ENCODE peak calls at places on chromosomes 4 and X, in six cellular contexts. Y, A, G, U, K and C are unnamed samples. For H3K9me3, the result is how much of the 10 kb centered on the place peaks cover.

GRCh38 chr4:184472540-184473264 is 1.6 kb downstream of the IRF2 start:
- DNase-seq in Y (peak), A (peak), U (peak), G (peak), K (no peak), C (peak)

GRCh38 chrX:16930392-16930791 is 16.1 kb upstream of the REPS2 start:
- DNase-seq in K (no peak), A (no peak), Y (no peak), U (no peak), G (no peak), C (no peak)

GRCh38 chrX:48569958-48570357 is 4.3 kb upstream of the RBM3 start:
- DNase-seq in U (no peak), G (no peak), K (no peak), A (no peak), Y (no peak), C (no peak)

GRCh38 chr4:73345399-73345975 is 58.6 kb upstream of the ALB start:
- DNase-seq in K (no peak), G (no peak), U (no peak), A (no peak), Y (no peak), C (peak)

GRCh38 chr4:103895876-103896465 is 176.2 kb upstream of the TACR3 start:
- DNase-seq in U (no peak), G (no peak), Y (no peak), K (no peak), A (no peak), C (no peak)

GRCh38 chrX:123822965-123823364 is 36.9 kb upstream of the XIAP start:
- DNase-seq in K (no peak), U (no peak), G (no peak), Y (no peak), A (no peak), C (peak)

GRCh38 chr4:77104405-77105292 is 28.9 kb upstream of the CCNI start:
- DNase-seq in Y (peak), G (no peak), A (peak), K (no peak), U (peak), C (peak)

GRCh38 chr4:2064276-2064991 is 5.3 kb downstream of the NAT8L start:
- DNase-seq in Y (peak), K (no peak), G (no peak), A (no peak), U (peak), C (no peak)

GRCh38 chr4:110587666-110588285 is 35.1 kb downstream of the PITX2 start:
- DNase-seq in Y (no peak), K (no peak), G (no peak), A (no peak), U (no peak), C (no peak)

GRCh38 chr4:120718979-120719566 is 203.5 kb downstream of the PRDM5 start:
- DNase-seq in Y (no peak), K (peak), U (peak), A (peak), G (no peak), C (peak)

GRCh38 chr4:181710143-181710542 is 533.1 kb upstream of the TENM3 start:
- DNase-seq in A (no peak), K (no peak), G (no peak), Y (no peak), U (no peak), C (no peak)

GRCh38 chr4:181711387-181711786 is 531.8 kb upstream of the TENM3 start:
- DNase-seq in K (no peak), U (no peak), Y (no peak), G (no peak), A (no peak), C (no peak)
- H3K9me3 ChIP-seq in K (under half), U (under half), Y (under half), G (under half), A (under half), C (under half)

DNA sequence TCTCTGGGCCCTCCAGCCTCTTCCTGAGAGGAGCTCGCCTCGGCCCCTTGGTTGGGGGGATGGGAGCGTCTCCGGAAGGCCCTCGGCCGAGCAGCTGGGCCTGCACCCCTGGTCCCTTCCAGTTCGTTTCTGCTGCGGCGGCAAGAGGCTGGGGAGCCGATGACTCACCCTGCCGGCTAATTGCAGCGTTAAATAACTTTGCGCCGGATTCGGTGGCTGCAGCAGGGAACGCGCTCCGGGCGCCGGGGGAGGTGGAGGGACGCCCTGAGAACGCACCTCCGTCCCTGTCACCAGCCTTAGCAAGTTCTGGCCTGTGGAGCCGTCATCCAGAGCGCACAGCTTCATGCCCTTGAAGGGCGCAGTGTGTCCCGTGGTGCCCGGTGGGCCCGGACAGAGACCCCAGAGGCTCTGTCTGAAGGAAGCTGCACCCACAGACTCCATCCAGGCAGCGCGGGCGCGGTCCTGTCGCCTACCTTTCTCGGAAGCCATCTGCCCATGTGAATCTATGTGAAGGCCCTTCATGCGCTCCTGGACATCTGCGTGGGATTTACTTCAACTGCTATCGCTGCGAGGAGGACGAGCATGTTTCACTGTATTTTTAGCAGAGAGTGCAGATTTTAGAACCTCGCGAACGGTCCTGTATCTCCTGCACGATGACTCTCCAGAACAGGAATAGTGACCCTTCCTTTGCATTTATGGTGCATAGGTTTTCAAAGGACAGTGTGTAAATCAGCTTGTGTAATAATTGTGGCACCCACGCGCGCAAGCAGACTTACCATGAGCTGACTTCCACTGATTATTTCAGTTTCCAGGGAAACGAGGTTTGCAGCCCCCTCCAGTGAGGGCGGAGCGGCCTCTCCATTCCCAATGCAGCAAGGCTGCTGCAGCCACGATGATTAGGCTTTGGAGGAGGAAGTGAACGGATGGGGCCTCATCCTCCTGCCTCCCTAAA is 1.7 kb upstream of the TMEM271 start:
- DNase-seq in Y (no peak), G (no peak), U (no peak), K (peak), A (no peak), C (peak)
- H3K9me3 ChIP-seq in Y (under half), G (under half), U (under half), K (under half), A (under half), C (under half)

GRCh38 chrX:149370097-149370496 is 135.0 kb downstream of the IDS start:
- DNase-seq in A (no peak), K (no peak), U (no peak), Y (no peak), G (peak), C (no peak)
- H3K9me3 ChIP-seq in A (under half), K (under half), U (under half), Y (under half), G (under half), C (under half)

DNA sequence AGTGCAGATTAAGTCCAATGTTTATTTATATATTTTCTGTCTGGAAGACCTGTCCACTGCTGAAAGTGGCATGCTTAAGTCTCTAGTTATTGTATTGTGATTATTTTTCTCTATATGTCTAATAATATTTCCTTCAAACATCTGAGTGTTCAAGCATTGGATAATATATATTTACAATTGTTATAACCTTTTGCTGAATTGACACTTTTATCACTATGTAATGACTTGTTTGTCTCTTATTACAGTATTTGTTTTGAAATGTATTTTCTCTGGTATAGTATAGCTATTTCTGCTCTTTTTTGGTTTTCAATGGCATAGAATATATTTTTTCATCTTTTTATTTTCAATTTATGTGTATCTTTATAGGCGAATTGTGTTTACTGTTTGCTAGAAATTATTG is 59.7 kb downstream of the EDA2R start:
- DNase-seq in Y (no peak), A (no peak), U (no peak), K (no peak), G (no peak), C (no peak)
- H3K9me3 ChIP-seq in Y (under half), A (under half), U (under half), K (under half), G (under half), C (under half)

GRCh38 chrX:148556498-148556897 is 56.1 kb downstream of the AFF2 start:
- DNase-seq in U (no peak), G (no peak), K (no peak), A (no peak), Y (no peak), C (no peak)
- H3K9me3 ChIP-seq in U (under half), G (under half), K (under half), A (under half), Y (under half), C (under half)

DNA sequence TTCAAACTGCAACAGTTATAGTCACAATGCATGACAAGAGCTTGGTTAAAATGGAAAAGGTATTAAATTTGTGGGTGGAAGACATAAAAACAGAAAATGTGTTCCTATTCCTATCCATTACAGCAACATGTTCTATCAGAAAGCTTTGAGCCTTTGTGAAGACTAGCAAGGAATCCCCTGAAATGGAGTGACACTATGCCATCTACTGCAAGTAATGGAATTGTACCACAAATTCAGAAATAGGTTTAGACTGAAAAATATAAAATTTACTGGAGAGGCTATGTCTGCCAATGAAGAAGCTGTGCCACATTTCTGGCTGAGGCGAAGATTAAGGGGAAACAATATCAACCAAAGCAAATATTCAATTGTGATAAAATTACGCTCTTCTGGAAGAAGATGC is 247.9 kb downstream of the ADAM29 start:
- DNase-seq in A (no peak), U (no peak), Y (no peak), K (no peak), G (no peak), C (no peak)
- H3K9me3 ChIP-seq in A (under half), U (under half), Y (under half), K (under half), G (under half), C (under half)

DNA sequence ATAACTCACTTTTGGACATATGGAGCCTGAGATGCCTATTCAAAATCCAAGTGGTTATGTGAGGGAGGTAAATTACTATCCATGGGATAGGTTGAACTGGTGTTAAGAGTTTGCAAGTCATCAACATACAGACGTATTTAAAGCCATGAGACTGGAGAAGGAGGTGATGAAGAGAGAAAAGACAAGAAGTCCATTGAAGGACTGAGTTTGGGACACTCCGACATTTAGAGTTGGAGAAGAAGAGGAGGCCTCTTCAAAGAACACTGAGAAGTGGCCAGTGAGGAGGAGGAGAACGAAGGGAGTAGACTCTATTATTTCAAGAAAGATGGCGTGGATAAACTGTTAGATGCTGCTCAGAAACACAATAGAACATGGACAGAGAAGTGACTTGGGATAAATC is at the start of gene CNGA2:
- DNase-seq in K (no peak), Y (no peak), G (no peak), U (no peak), A (no peak), C (no peak)
- H3K9me3 ChIP-seq in K (under half), Y (under half), G (under half), U (under half), A (under half), C (under half)

GRCh38 chr4:123046096-123046495 is 123.7 kb upstream of the NUDT6 start:
- DNase-seq in G (no peak), A (no peak), Y (no peak), K (no peak), U (no peak), C (no peak)
- H3K9me3 ChIP-seq in G (under half), A (under half), Y (under half), K (under half), U (half or more), C (under half)

DNA sequence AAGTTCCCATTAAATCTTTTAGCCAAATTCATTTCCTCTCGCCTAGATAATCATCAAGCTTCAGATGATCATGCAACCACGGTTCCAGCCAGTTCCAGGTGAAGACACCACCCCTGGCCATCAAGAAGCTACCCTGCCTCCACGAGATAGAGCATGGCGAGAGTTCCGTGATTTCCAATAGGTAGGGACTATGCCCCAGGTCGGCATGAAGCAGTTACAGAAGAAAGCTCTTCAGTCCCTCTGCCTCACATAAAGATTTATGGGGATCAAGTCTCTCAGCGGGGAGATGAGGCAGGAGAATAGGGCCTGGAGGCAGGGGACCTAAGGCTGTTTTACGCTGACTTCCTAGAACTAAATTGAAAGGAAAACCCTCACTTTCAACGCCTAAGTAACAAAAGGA is 183.9 kb downstream of the OR13H1 start:
- DNase-seq in Y (no peak), U (no peak), G (no peak), K (no peak), A (no peak), C (no peak)
- H3K9me3 ChIP-seq in Y (under half), U (under half), G (under half), K (under half), A (under half), C (under half)